ENCODE peak calls at places on chromosomes 13 and 19, in four cellular contexts. Y is IMR-90, G is H1, C is H9. E is an unnamed sample.

GRCh38 chr13:114099918-114100445 is 32.4 kb downstream of the RASA3 start:
- DNase-seq in Y (peak), G (peak), C (peak), E (peak)

GRCh38 chr19:16899566-16900075 is 10.8 kb downstream of the F2RL3 start:
- DNase-seq in Y (no peak), G (peak), C (peak), E (peak)

GRCh38 chr13:30832845-30833332 is 73.2 kb upstream of the MEDAG start:
- DNase-seq in Y (no peak), G (no peak), C (peak), E (peak)

GRCh38 chr13:102704238-102704750 is 9.4 kb upstream of the METTL21C start:
- DNase-seq in Y (no peak), G (no peak), C (no peak), E (peak)

GRCh38 chr13:41418027-41418426 is 39.3 kb upstream of the RGCC start:
- DNase-seq in Y (peak), G (no peak), C (no peak), E (no peak)

GRCh38 chr19:49213791-49214190 is 56.2 kb downstream of the TRPM4 start:
- DNase-seq in Y (no peak), G (peak), C (peak), E (peak)

GRCh38 chr19:20414133-20414532 is 151.4 kb downstream of the ZNF737 start:
- DNase-seq in Y (no peak), G (no peak), C (no peak), E (no peak)

GRCh38 chr19:41324921-41325639 is 15.1 kb downstream of the CCDC97 start:
- DNase-seq in Y (peak), G (peak), C (peak), E (peak)

GRCh38 chr13:43316997-43317396 is 293.6 kb downstream of the DNAJC15 start:
- DNase-seq in Y (peak), G (no peak), C (no peak), E (peak)

GRCh38 chr19:54882758-54883157 is 8.7 kb downstream of the FCAR start:
- DNase-seq in Y (no peak), G (no peak), C (no peak), E (peak)

GRCh38 chr19:52464798-52465470 is 11.6 kb downstream of the ZNF578 start:
- DNase-seq in Y (no peak), G (peak), C (peak), E (peak)

GRCh38 chr13:87798536-87798935 is 127.4 kb downstream of the SLITRK5 start:
- DNase-seq in Y (no peak), G (no peak), C (no peak), E (no peak)

GRCh38 chr19:28691683-28692082 is 521.3 kb downstream of the UQCRFS1 start:
- DNase-seq in Y (no peak), G (no peak), C (no peak), E (no peak)

GRCh38 chr19:46081928-46082727 is 41.3 kb upstream of the IGFL4 start:
- DNase-seq in Y (peak), G (no peak), C (peak), E (peak)

GRCh38 chr13:51620165-51620983 is 36.1 kb downstream of the WDFY2 start:
- DNase-seq in Y (no peak), G (no peak), C (no peak), E (no peak)

GRCh38 chr19:6826281-6826920 is 53.9 kb downstream of the VAV1 start:
- DNase-seq in Y (no peak), G (no peak), C (no peak), E (no peak)

GRCh38 chr19:497861-498590 is 1.7 kb downstream of the MADCAM1 start:
- DNase-seq in Y (no peak), G (peak), C (peak), E (no peak)

DNA sequence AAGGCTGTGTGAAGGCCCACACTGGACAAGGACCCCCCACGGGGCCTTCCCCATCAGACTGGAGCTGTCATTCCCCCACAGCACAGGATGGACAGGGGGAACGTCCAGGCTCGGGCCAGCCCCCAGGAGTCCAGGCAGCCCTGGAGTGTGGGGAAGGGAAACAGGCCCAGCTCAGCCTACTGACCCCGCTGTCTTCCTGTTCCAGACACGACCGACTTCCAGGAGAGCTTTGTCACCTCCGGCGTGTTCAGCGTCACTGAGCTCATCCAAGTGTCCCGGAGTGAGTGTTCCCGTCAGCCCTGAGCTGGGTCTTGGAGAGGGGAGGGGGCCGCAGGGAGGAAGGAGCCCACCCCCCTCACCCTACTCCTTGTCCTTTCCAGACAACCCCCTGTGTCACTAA is 47.0 kb downstream of the SMIM24 start:
- DNase-seq in Y (no peak), G (no peak), C (no peak), E (no peak)
- H3K4ac ChIP-seq in Y (no peak), G (no peak), C (no peak), E (no peak)

GRCh38 chr19:35936738-35937268 is 629 bp downstream of the LRFN3 start:
- DNase-seq in Y (no peak), G (no peak), C (no peak), E (no peak)
- H3K18ac ChIP-seq in Y (no peak), G (no peak), C (no peak), E (peak)

GRCh38 chr13:25421602-25422001 is 49.8 kb downstream of the ATP8A2 start:
- DNase-seq in Y (no peak), G (no peak), C (no peak), E (no peak)
- H4K5ac ChIP-seq in Y (no peak), G (no peak), C (no peak), E (no peak)

DNA sequence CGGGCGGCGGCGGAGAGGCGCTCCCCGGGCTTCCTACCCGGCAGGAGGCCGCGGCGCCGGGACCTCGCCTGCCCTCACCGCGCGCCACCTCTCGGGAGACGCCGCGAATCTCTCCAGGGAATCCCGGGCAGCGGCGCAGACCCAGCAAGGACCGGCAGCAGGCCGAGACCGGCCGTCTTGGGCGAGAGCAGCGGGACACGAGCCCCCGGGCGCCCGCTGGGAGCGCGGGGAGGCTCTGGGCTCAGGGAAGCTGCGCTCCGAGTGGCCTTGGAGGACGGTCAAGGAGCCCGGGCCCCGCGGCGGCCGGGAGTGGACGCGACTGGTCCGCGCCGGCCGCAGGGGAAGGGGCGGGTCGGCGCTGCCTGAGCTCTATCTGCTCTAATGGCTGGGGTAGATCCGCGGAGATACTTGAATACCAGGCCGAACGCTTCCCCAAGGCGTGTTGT is 14.7 kb downstream of the CDX2 start:
- DNase-seq in Y (no peak), G (peak), C (peak), E (peak)
- H3K4ac ChIP-seq in Y (no peak), G (no peak), C (no peak), E (no peak)

GRCh38 chr19:18898081-18898532 is 2.1 kb upstream of the CERS1 start:
- DNase-seq in Y (no peak), G (no peak), C (no peak), E (no peak)
- H3K18ac ChIP-seq in Y (no peak), G (no peak), C (no peak), E (no peak)

GRCh38 chr19:5232798-5233505 is 107.7 kb downstream of the PTPRS start:
- DNase-seq in Y (no peak), G (no peak), C (no peak), E (no peak)
- H4K5ac ChIP-seq in Y (no peak), G (no peak), C (no peak), E (no peak)

E was measured in mesendoderm.